ENCODE peak calls at places on chromosomes 2 and 18, in four cellular contexts. N, P, D and U are unnamed samples.

GRCh38 chr2:134401081-134401497 is 147.2 kb downstream of the MGAT5 start:
- DNase-seq in D (peak; percentile 74), P (no peak), N (peak; percentile 24), U (no peak)

GRCh38 chr18:22102948-22103663 is 66.3 kb upstream of the GATA6 start:
- DNase-seq in P (no peak), D (no peak), N (peak; percentile 16), U (no peak)

GRCh38 chr2:113283704-113284284 is 5.1 kb upstream of the PAX8 start:
- DNase-seq in D (peak; percentile 39), N (peak; percentile 81), P (no peak), U (no peak)

GRCh38 chr2:19971691-19972090 is 18.2 kb downstream of the WDR35 start:
- DNase-seq in D (no peak), N (peak; percentile 32), P (no peak), U (no peak)

GRCh38 chr18:59916746-59917145 is 16.9 kb downstream of the PMAIP1 start:
- DNase-seq in D (no peak), P (no peak), N (no peak), U (no peak)

GRCh38 chr2:173496746-173497145 is 142.1 kb downstream of the CDCA7 start:
- DNase-seq in D (no peak), N (peak; percentile 9), P (no peak), U (no peak)

GRCh38 chr2:138294451-138294850 is 207.1 kb upstream of the SPOPL start:
- DNase-seq in D (no peak), P (no peak), N (no peak), U (no peak)

GRCh38 chr2:108927936-108928659 is 60.9 kb downstream of the EDAR start:
- DNase-seq in D (no peak), P (no peak), N (peak; percentile 68), U (peak; percentile 9)

GRCh38 chr18:44507729-44508325 is 172.9 kb upstream of the SETBP1 start:
- DNase-seq in D (peak; percentile 25), N (peak; percentile 31), P (peak; percentile 47), U (peak; percentile 3)

GRCh38 chr2:241853651-241854341 is 4.9 kb downstream of the PDCD1 start:
- DNase-seq in P (peak; percentile 50), D (peak; percentile 71), N (no peak), U (no peak)

GRCh38 chr2:64063924-64064331 is 44.7 kb upstream of the VPS54 start:
- DNase-seq in N (peak; percentile 95), D (no peak), P (no peak), U (no peak)

GRCh38 chr2:217912030-217913024 is 90.5 kb downstream of the TNS1 start:
- DNase-seq in P (no peak), D (no peak), N (no peak), U (no peak)

GRCh38 chr2:242038928-242039341 is 169.4 kb downstream of the RTP5 start:
- DNase-seq in P (no peak), D (no peak), N (no peak), U (no peak)

GRCh38 chr2:20169796-20170467 is 55.0 kb downstream of the SDC1 start:
- DNase-seq in D (no peak), P (no peak), N (no peak), U (no peak)

GRCh38 chr2:110116033-110116710 is 550 bp upstream of the MALL start:
- DNase-seq in N (peak; percentile 85), D (no peak), P (no peak), U (no peak)

GRCh38 chr2:206392118-206392517 is 51.2 kb upstream of the ADAM23 start:
- DNase-seq in N (peak; percentile 60), D (no peak), P (no peak), U (no peak)

GRCh38 chr2:237383991-237384671 is 29.8 kb downstream of the COL6A3 start:
- DNase-seq in N (peak; percentile 97), D (no peak), P (no peak), U (no peak)
- H3K27ac ChIP-seq in N (no peak overlapping the region), D (no peak overlapping the region), P (no peak overlapping the region), U (no peak overlapping the region)

DNA sequence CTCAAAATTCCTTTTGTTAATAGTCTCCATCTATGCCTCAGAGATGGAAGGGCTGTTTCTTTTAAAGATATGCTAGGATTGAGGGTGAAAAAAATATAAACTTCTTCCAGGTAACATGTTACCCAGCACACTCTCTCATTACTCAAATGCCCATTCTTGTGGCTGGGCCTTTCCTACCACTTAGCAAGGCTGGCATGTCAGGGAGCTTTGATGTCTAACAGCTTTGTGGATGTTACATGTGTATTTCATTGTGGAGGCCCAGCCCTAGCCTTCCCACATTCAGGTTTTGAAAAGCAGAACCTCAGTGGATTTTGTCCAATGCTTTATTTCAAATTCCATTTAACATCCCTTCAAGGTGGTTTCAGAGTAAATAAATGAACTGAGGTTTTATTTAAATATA is 191.4 kb downstream of the EPHA4 start:
- DNase-seq in D (no peak), P (no peak), N (no peak), U (no peak)
- H3K27ac ChIP-seq in D (no peak overlapping the region), P (no peak overlapping the region), N (no peak overlapping the region), U (no peak overlapping the region)

DNA sequence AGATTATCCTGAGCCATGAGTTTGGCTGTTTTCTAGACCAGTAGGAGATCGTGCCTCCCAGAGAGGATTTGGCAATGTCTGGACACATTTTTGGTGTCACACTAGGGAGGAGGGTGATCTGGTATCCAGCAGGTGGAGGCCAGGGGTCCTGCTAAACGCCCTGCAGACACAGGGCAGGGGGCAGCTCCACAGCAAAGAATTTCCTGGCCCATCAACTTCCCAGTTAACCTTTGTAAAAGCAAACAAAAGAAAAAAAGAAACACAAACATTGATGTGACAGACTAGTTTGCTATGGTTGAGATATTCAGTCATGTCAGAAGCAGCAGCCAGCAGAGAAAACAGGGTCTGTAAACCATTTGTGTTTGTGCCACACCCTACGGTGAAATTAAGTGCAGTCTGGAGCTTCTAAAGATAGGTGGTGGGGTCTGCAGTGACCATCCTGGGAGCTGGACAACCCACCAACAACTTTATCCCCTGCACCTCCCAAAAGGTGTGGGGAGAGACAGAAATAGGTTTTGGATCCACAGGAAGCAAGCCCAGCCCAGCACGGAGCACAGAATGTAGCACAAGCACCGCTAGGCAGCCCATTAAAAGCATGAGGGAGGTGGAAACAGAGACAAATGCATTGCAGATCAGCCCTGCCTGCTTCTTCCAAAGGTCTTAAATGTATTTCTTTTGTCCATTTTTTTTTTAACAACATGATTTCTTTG is 232.5 kb downstream of the MYT1L start:
- DNase-seq in D (no peak), N (no peak), P (no peak), U (no peak)
- H3K27ac ChIP-seq in D (no peak overlapping the region), N (no peak overlapping the region), P (no peak overlapping the region), U (no peak overlapping the region)

GRCh38 chr18:8962192-8962772 is 140.2 kb upstream of the NDUFV2 start:
- DNase-seq in D (no peak), N (no peak), P (no peak), U (no peak)
- H3K27ac ChIP-seq in D (no peak overlapping the region), N (no peak overlapping the region), P (no peak overlapping the region), U (peak overlapping the region; percentile 26)

DNA sequence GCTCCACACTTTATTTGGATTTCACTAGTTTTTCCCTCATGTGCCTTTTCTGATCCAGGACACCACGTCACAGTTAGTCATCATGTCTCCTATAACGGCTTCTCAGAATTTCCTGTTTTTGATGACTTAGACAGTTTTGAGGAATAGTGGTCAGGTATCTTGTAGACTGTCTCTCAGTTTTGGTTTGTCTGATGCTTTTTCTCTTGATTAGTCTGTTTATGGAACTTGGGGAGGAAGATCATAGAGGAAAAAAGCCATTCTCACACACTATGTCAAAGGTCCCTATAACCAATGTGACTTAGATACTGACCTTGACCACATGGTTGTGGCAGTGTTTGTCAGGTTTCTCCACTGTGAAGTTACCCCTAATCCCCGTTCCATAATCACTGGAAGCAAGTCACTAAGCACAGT is 89.0 kb downstream of the RAPH1 start:
- DNase-seq in P (no peak), N (peak; percentile 63), D (no peak), U (no peak)
- H3K27ac ChIP-seq in P (no peak overlapping the region), N (no peak overlapping the region), D (no peak overlapping the region), U (no peak overlapping the region)

DNA sequence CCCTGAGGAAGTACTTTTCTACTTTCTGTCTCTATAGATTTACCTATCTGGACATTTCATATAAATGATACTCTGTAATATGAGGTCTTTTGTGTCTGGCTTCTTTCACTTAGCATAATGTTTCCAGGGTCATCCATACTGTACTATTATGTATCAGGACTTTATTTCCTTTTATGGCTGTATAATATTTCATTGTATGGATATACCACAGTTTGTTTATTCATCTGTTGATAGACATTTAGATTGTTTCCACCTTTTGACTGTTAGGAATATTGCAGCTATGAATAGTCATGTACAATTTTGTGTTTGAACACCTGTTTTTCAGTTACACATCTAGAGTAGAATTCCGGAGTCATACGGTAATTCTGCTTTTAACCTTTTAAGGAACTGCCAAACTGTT is 73.8 kb downstream of the TMEM185B start:
- DNase-seq in D (no peak), N (no peak), P (no peak), U (no peak)
- H3K27ac ChIP-seq in D (no peak overlapping the region), N (no peak overlapping the region), P (no peak overlapping the region), U (no peak overlapping the region)

DNA sequence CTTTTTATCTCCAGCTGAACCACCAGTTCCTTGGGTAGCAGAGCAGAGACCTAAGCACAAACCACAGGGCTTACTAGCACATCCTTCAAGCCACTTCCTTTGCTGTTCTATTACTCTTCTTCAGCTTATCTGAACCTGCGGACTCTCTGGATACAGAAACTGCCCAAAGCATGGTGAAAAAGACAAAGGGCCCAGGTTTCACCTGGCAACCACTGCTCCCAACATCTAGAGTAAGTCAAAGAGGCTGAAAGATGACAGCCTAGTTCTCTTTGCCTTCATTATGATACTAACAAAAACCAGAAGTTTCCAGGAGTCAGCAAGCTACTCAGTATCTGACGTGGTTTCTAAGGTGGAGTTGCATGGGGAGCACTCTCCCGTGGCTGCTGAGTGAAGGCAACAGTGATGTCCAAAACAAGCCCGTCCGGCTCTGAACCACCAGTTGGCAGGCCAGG is 43.4 kb downstream of the KANSL3 start:
- DNase-seq in D (no peak), N (no peak), P (no peak), U (no peak)
- H3K27ac ChIP-seq in D (no peak overlapping the region), N (no peak overlapping the region), P (no peak overlapping the region), U (no peak overlapping the region)

DNA sequence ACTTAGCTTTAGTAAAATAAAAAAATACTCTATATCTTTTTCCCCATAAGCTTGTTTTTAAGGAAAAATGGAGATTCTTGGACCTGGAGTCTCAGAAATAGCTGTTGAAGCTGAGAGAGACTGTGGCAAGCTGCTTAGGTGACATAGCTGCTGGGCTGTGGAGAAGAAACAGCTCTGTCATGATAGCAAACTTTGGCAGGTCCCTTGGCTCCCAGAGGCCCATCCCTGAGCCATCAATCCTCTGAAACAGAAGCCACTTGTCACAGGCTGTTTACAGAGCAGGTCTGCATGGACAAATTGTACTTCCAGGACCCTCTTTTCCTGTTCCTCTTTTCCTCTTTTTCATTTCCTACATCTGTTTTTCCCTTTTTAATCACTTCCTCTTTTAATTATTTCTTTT is 1370.1 kb upstream of the CRIM1 start:
- DNase-seq in D (no peak), N (no peak), P (no peak), U (no peak)
- H3K27ac ChIP-seq in D (no peak overlapping the region), N (no peak overlapping the region), P (no peak overlapping the region), U (no peak overlapping the region)